ENCODE peak calls at places on chromosomes 3 and 15, in four cellular contexts. P is H1, J is GM12891, H is K562. Y is an unnamed sample.

GRCh38 chr3:196969660-196970546 is 1.3 kb upstream of the PIGZ start:
- DNase-seq in P (no peak), J (peak; percentile 92), H (peak; percentile 90), Y (peak; percentile 84)

GRCh38 chr15:40793216-40793989 is 13.5 kb upstream of the ZFYVE19 start:
- DNase-seq in P (no peak), J (no peak), H (no peak), Y (no peak)

GRCh38 chr3:38576131-38577088 is 73.1 kb downstream of the SCN5A start:
- DNase-seq in P (no peak), J (no peak), H (no peak), Y (no peak)

GRCh38 chr3:130354430-130354829 is 9.0 kb downstream of the COL6A5 start:
- DNase-seq in P (no peak), J (no peak), H (peak; percentile 39), Y (no peak)

GRCh38 chr15:41917767-41918430 is 24.0 kb upstream of the SPTBN5 start:
- DNase-seq in P (no peak), J (no peak), H (peak; percentile 59), Y (no peak)

GRCh38 chr15:78177447-78177873 is 28.3 kb downstream of the IDH3A start:
- DNase-seq in P (peak; percentile 36), J (no peak), H (peak; percentile 72), Y (no peak)

GRCh38 chr3:46935168-46935858 is 41.2 kb downstream of the CCDC12 start:
- DNase-seq in P (peak; percentile 64), J (no peak), H (peak; percentile 88), Y (no peak)

GRCh38 chr3:123773681-123774431 is 110.3 kb downstream of the MYLK start:
- DNase-seq in P (no peak), J (no peak), H (no peak), Y (no peak)

GRCh38 chr3:101720851-101721649 is 3.4 kb upstream of the CEP97 start:
- DNase-seq in P (no peak), J (no peak), H (no peak), Y (no peak)

GRCh38 chr3:128727996-128728395 is 2.0 kb downstream of the RAB7A start:
- DNase-seq in P (no peak), J (no peak), H (no peak), Y (no peak)

GRCh38 chr3:139113231-139113749 is 68.6 kb upstream of the PRR23C start:
- DNase-seq in P (no peak), J (no peak), H (no peak), Y (no peak)

GRCh38 chr3:176075491-176075890 is 1121.8 kb downstream of the TBL1XR1 start:
- DNase-seq in P (no peak), J (no peak), H (no peak), Y (no peak)

GRCh38 chr3:90092994-90093393 is 985.6 kb downstream of the EPHA3 start:
- DNase-seq in P (no peak), J (no peak), H (no peak), Y (no peak)

GRCh38 chr3:170506556-170506955 is 79.3 kb downstream of the SLC7A14 start:
- DNase-seq in P (no peak), J (no peak), H (no peak), Y (no peak)

GRCh38 chr3:148439254-148439822 is 258.4 kb upstream of the AGTR1 start:
- DNase-seq in P (no peak), J (no peak), H (no peak), Y (no peak)

GRCh38 chr15:64010719-64011118 is 35.6 kb downstream of the DAPK2 start:
- DNase-seq in P (no peak), J (peak; percentile 55), H (peak; percentile 29), Y (peak; percentile 47)

GRCh38 chr3:126751611-126752302 is 47.7 kb downstream of the CHCHD6 start:
- DNase-seq in P (no peak), J (no peak), H (no peak), Y (no peak)

GRCh38 chr3:45524605-45525004 is 69.9 kb upstream of the LIMD1 start:
- DNase-seq in P (no peak), J (no peak), H (no peak), Y (no peak)

GRCh38 chr3:121488628-121489027 is 57.2 kb downstream of the POLQ start:
- DNase-seq in P (no peak), J (no peak), H (no peak), Y (no peak)

GRCh38 chr3:141405025-141405424 is 36.7 kb downstream of the ZBTB38 start:
- DNase-seq in P (no peak), J (no peak), H (no peak), Y (no peak)

GRCh38 chr15:42037650-42038049 is 16.8 kb upstream of the PLA2G4E start:
- DNase-seq in P (no peak), J (no peak), H (no peak), Y (no peak)

GRCh38 chr3:51686512-51687215 is 15.6 kb downstream of the TEX264 start:
- DNase-seq in P (no peak), J (peak; percentile 54), H (peak; percentile 44), Y (peak; percentile 59)

GRCh38 chr3:42191443-42191747 is 74.6 kb downstream of the CCK start:
- DNase-seq in P (no peak), J (no peak), H (no peak), Y (no peak)

GRCh38 chr3:88824646-88825303 is 282.6 kb upstream of the EPHA3 start:
- DNase-seq in P (no peak), J (no peak), H (no peak), Y (no peak)

GRCh38 chr15:100665570-100665969 is 63.2 kb downstream of the ASB7 start:
- DNase-seq in P (no peak), J (no peak), H (no peak), Y (no peak)

GRCh38 chr3:100850156-100850555 is 140.9 kb downstream of the TFG start:
- DNase-seq in P (no peak), J (no peak), H (no peak), Y (no peak)

GRCh38 chr3:29065211-29065785 is 215.6 kb upstream of the RBMS3 start:
- DNase-seq in P (peak; percentile 34), J (no peak), H (no peak), Y (no peak)

GRCh38 chr3:136919799-136920580 is 37.8 kb upstream of the IL20RB start:
- DNase-seq in P (no peak), J (no peak), H (no peak), Y (no peak)

GRCh38 chr3:187737401-187738088 is 7.7 kb downstream of the BCL6 start:
- DNase-seq in P (no peak), J (no peak), H (peak; percentile 40), Y (no peak)

GRCh38 chr3:8702560-8702959 is 31.0 kb upstream of the CAV3 start:
- DNase-seq in P (no peak), J (no peak), H (peak; percentile 63), Y (no peak)

GRCh38 chr15:59764775-59765174 is 75.7 kb upstream of the BNIP2 start:
- DNase-seq in P (no peak), J (no peak), H (no peak), Y (no peak)

GRCh38 chr15:75712668-75713337 is at the start of gene CSPG4:
- DNase-seq in P (no peak), J (no peak), H (peak; percentile 81), Y (no peak)
- TF ChIP-seq POLR2A in P (no peak), J (no peak), H (no peak), Y (no peak)

DNA sequence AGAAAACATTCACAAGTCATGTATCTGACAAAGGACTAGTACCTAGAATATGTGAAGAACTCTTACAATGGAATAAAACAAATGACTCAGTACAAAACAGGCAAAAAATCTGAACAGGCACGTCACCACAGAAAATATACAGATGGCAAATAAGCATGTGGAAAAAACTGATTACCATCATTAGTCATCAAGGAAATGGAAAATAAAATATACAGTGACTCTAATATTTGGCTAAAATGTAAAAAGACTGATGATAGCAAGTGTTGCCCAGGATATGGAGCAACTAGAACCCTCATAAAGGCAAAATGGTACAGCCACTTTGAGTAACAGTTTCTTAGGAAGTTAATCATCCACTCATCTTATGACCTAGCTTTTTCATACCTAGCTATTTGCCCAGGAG is 95.8 kb upstream of the ABHD17C start:
- DNase-seq in P (no peak), J (no peak), H (no peak), Y (no peak)
- TF ChIP-seq POLR2AphosphoS5 in P (no peak), J (no peak), H (no peak), Y (no peak)

DNA sequence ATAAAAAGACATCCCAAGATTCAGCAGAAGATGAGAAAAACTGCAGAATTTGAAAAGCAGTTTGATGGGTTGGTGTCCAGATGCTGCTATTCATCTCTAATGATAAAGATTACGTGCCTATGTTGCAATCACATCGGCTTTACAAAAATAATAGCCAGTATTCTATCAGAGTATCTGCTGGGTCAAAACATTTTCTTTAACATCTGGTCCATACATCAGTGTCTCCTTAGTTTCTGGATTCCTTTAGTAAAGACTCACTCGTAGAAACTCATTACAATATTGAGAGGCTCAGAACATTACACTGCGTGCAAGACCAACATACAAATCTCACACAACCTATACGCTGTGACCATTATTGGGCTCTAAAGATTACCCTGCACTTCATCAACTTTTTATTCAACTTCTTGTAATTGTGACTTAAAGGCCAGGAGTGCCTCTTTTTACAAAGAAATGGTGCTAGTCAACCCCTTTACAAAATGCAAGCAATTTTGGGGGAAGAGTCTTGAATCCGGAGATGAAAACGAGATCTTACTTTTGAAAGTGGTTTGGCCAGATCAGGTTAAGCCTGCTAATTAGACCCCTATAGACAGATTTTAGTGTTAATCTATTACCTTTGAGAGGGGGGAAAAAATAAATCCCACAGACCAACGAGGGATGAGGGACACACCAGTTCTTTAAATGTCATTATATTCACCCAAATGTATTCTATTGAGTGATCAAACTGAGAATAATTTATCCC is 2.9 kb downstream of the TRA2B start:
- DNase-seq in P (no peak), J (no peak), H (no peak), Y (no peak)
- TF ChIP-seq TAF1 in P (no peak), J (no peak), H (no peak), Y (no peak)

DNA sequence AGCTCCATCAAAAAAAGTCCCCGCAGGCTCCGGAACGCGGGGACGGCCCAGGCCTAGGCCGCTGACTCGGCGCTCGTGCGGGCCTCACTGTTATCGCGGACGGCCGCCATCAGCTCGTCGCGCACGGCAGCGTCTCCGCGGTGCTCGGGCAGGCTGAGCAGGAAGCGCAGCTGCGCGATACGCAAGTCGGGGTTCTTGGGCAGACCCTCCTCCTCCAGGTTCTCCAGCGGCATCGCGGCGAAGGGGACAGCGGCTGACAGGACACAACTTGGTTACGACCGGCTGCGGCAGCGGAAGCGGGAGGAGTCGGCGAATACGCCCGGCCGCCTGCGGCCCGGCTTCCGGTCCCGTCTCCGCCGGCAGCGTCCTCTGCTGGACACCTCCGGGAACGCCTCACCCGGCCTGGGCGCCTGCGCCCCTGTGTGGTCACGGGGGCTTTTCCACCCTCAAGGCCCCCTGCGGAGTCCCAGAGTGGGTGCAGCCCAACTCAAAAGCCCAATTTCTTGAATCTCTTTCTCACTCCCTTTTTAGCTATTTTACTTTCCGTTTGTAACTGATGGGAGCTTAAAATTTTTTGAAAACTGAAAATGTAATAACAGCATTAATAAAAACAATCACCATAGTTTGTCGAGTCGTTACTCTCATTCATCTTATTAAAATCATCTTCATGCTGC is at the start of gene PSMD6:
- DNase-seq in P (peak; percentile 57), J (peak; percentile 71), H (peak; percentile 86), Y (peak; percentile 71)
- TF ChIP-seq POLR2A in P (peak; percentile 80), J (peak; percentile 85), H (peak; percentile 79), Y (peak; percentile 89)